ENCODE peak calls at places on chromosomes 16 and 17, in ten cellular contexts. One of them, this sample, is unnamed.
A peak's percentile ranks its signal among the peaks of the same experiment; 100 is the strongest.

GRCh38 chr17:17170346-17170976 is 35.7 kb downstream of the PLD6 start:
- DNase-seq in midbrain: no peak
- DNase-seq in NCI-H2029 treated with DMSO at 0.1 percent for 48 hours: no peak
- DNase-seq in neural crest cell: no peak
- DNase-seq in SK-N-SH: no peak
- DNase-seq in esophagus squamous epithelium: no peak
- DNase-seq in DMS53: no peak
- DNase-seq in activated CD8-positive, alpha-beta T cell treated with anti-CD3 and anti-CD28 coated beads for 36 hours: no peak
- DNase-seq in activated naive CD4-positive, alpha-beta T cell: no peak
- DNase-seq in astrocyte of the hippocampus: peak; percentile 53
- DNase-seq in this sample: no peak

GRCh38 chr16:51544850-51545467 is 393.9 kb upstream of the SALL1 start:
- DNase-seq in activated CD8-positive, alpha-beta T cell treated with anti-CD3 and anti-CD28 coated beads for 36 hours: no peak
- DNase-seq in astrocyte of the hippocampus: no peak
- DNase-seq in NCI-H2029 treated with DMSO at 0.1 percent for 48 hours: no peak
- DNase-seq in midbrain: no peak
- DNase-seq in neural crest cell: no peak
- DNase-seq in esophagus squamous epithelium: no peak
- DNase-seq in activated naive CD4-positive, alpha-beta T cell: no peak
- DNase-seq in SK-N-SH: no peak
- DNase-seq in DMS53: no peak
- DNase-seq in this sample: no peak

GRCh38 chr17:9922012-9922848 is 17.2 kb upstream of the RCVRN start:
- DNase-seq in midbrain: no peak
- DNase-seq in NCI-H2029 treated with DMSO at 0.1 percent for 48 hours: no peak
- DNase-seq in neural crest cell: no peak
- DNase-seq in esophagus squamous epithelium: no peak
- DNase-seq in activated CD8-positive, alpha-beta T cell treated with anti-CD3 and anti-CD28 coated beads for 36 hours: no peak
- DNase-seq in DMS53: no peak
- DNase-seq in astrocyte of the hippocampus: no peak
- DNase-seq in activated naive CD4-positive, alpha-beta T cell: no peak
- DNase-seq in SK-N-SH: no peak
- DNase-seq in this sample: no peak

GRCh38 chr17:50787106-50787505 is 19.8 kb upstream of the ANKRD40CL start:
- DNase-seq in activated CD8-positive, alpha-beta T cell treated with anti-CD3 and anti-CD28 coated beads for 36 hours: no peak
- DNase-seq in activated naive CD4-positive, alpha-beta T cell: no peak
- DNase-seq in SK-N-SH: no peak
- DNase-seq in esophagus squamous epithelium: no peak
- DNase-seq in midbrain: no peak
- DNase-seq in neural crest cell: no peak
- DNase-seq in NCI-H2029 treated with DMSO at 0.1 percent for 48 hours: no peak
- DNase-seq in DMS53: peak; percentile 35
- DNase-seq in astrocyte of the hippocampus: no peak
- DNase-seq in this sample: no peak

GRCh38 chr16:85696761-85697160 is 8.0 kb upstream of the GINS2 start:
- DNase-seq in neural crest cell: no peak
- DNase-seq in astrocyte of the hippocampus: no peak
- DNase-seq in NCI-H2029 treated with DMSO at 0.1 percent for 48 hours: no peak
- DNase-seq in activated CD8-positive, alpha-beta T cell treated with anti-CD3 and anti-CD28 coated beads for 36 hours: no peak
- DNase-seq in midbrain: no peak
- DNase-seq in activated naive CD4-positive, alpha-beta T cell: no peak
- DNase-seq in SK-N-SH: no peak
- DNase-seq in DMS53: no peak
- DNase-seq in esophagus squamous epithelium: no peak
- DNase-seq in this sample: no peak

GRCh38 chr16:17072104-17072503 is 398.7 kb downstream of the XYLT1 start:
- DNase-seq in NCI-H2029 treated with DMSO at 0.1 percent for 48 hours: no peak
- DNase-seq in esophagus squamous epithelium: no peak
- DNase-seq in SK-N-SH: no peak
- DNase-seq in activated naive CD4-positive, alpha-beta T cell: no peak
- DNase-seq in neural crest cell: no peak
- DNase-seq in DMS53: no peak
- DNase-seq in activated CD8-positive, alpha-beta T cell treated with anti-CD3 and anti-CD28 coated beads for 36 hours: no peak
- DNase-seq in astrocyte of the hippocampus: no peak
- DNase-seq in midbrain: no peak
- DNase-seq in this sample: no peak

GRCh38 chr17:13593757-13594156 is 8.0 kb downstream of the HS3ST3A1 start:
- DNase-seq in esophagus squamous epithelium: no peak
- DNase-seq in DMS53: no peak
- DNase-seq in astrocyte of the hippocampus: no peak
- DNase-seq in neural crest cell: no peak
- DNase-seq in activated naive CD4-positive, alpha-beta T cell: no peak
- DNase-seq in SK-N-SH: no peak
- DNase-seq in midbrain: no peak
- DNase-seq in activated CD8-positive, alpha-beta T cell treated with anti-CD3 and anti-CD28 coated beads for 36 hours: no peak
- DNase-seq in NCI-H2029 treated with DMSO at 0.1 percent for 48 hours: no peak
- DNase-seq in this sample: no peak

GRCh38 chr17:7851438-7852261 is 3.2 kb upstream of the TMEM88 start:
- DNase-seq in NCI-H2029 treated with DMSO at 0.1 percent for 48 hours: peak; percentile 41
- DNase-seq in astrocyte of the hippocampus: peak; percentile 95
- DNase-seq in neural crest cell: peak; percentile 93
- DNase-seq in activated naive CD4-positive, alpha-beta T cell: peak; percentile 68
- DNase-seq in activated CD8-positive, alpha-beta T cell treated with anti-CD3 and anti-CD28 coated beads for 36 hours: peak; percentile 94
- DNase-seq in DMS53: peak; percentile 99
- DNase-seq in SK-N-SH: peak; percentile 94
- DNase-seq in esophagus squamous epithelium: no peak
- DNase-seq in midbrain: peak; percentile 88
- DNase-seq in this sample: peak; percentile 56

GRCh38 chr17:82283208-82283749 is 9.8 kb upstream of the CSNK1D start:
- DNase-seq in DMS53: peak; percentile 75
- DNase-seq in activated naive CD4-positive, alpha-beta T cell: no peak
- DNase-seq in midbrain: no peak
- DNase-seq in activated CD8-positive, alpha-beta T cell treated with anti-CD3 and anti-CD28 coated beads for 36 hours: peak; percentile 82
- DNase-seq in astrocyte of the hippocampus: peak; percentile 75
- DNase-seq in NCI-H2029 treated with DMSO at 0.1 percent for 48 hours: no peak
- DNase-seq in SK-N-SH: peak; percentile 96
- DNase-seq in neural crest cell: no peak
- DNase-seq in esophagus squamous epithelium: no peak
- DNase-seq in this sample: peak; percentile 24

GRCh38 chr16:57187508-57187854 is 1.4 kb downstream of the RSPRY1 start:
- DNase-seq in NCI-H2029 treated with DMSO at 0.1 percent for 48 hours: no peak
- DNase-seq in midbrain: no peak
- DNase-seq in SK-N-SH: no peak
- DNase-seq in esophagus squamous epithelium: no peak
- DNase-seq in neural crest cell: no peak
- DNase-seq in DMS53: peak; percentile 63
- DNase-seq in astrocyte of the hippocampus: no peak
- DNase-seq in activated CD8-positive, alpha-beta T cell treated with anti-CD3 and anti-CD28 coated beads for 36 hours: peak; percentile 37
- DNase-seq in activated naive CD4-positive, alpha-beta T cell: no peak
- DNase-seq in this sample: no peak

GRCh38 chr17:63954402-63955063 is 18.2 kb downstream of the SCN4A start:
- DNase-seq in neural crest cell: no peak
- DNase-seq in DMS53: peak; percentile 59
- DNase-seq in esophagus squamous epithelium: no peak
- DNase-seq in NCI-H2029 treated with DMSO at 0.1 percent for 48 hours: peak; percentile 4
- DNase-seq in astrocyte of the hippocampus: no peak
- DNase-seq in SK-N-SH: peak; percentile 61
- DNase-seq in activated CD8-positive, alpha-beta T cell treated with anti-CD3 and anti-CD28 coated beads for 36 hours: peak; percentile 77
- DNase-seq in midbrain: no peak
- DNase-seq in activated naive CD4-positive, alpha-beta T cell: no peak
- DNase-seq in this sample: no peak

GRCh38 chr17:12085076-12085949 is 64.6 kb downstream of the MAP2K4 start:
- DNase-seq in astrocyte of the hippocampus: no peak
- DNase-seq in NCI-H2029 treated with DMSO at 0.1 percent for 48 hours: no peak
- DNase-seq in activated CD8-positive, alpha-beta T cell treated with anti-CD3 and anti-CD28 coated beads for 36 hours: no peak
- DNase-seq in midbrain: no peak
- DNase-seq in SK-N-SH: no peak
- DNase-seq in esophagus squamous epithelium: no peak
- DNase-seq in neural crest cell: no peak
- DNase-seq in DMS53: no peak
- DNase-seq in activated naive CD4-positive, alpha-beta T cell: no peak
- DNase-seq in this sample: no peak

GRCh38 chr17:75720656-75721462 is at the start of gene ITGB4:
- DNase-seq in midbrain: peak; percentile 61
- DNase-seq in activated CD8-positive, alpha-beta T cell treated with anti-CD3 and anti-CD28 coated beads for 36 hours: peak; percentile 63
- DNase-seq in esophagus squamous epithelium: no peak
- DNase-seq in DMS53: peak; percentile 89
- DNase-seq in activated naive CD4-positive, alpha-beta T cell: no peak
- DNase-seq in neural crest cell: no peak
- DNase-seq in SK-N-SH: peak; percentile 88
- DNase-seq in astrocyte of the hippocampus: peak; percentile 69
- DNase-seq in NCI-H2029 treated with DMSO at 0.1 percent for 48 hours: peak; percentile 1
- DNase-seq in this sample: no peak

GRCh38 chr17:76386966-76387765 is 2.8 kb downstream of the SPHK1 start:
- DNase-seq in astrocyte of the hippocampus: no peak
- DNase-seq in SK-N-SH: no peak
- DNase-seq in activated CD8-positive, alpha-beta T cell treated with anti-CD3 and anti-CD28 coated beads for 36 hours: no peak
- DNase-seq in neural crest cell: no peak
- DNase-seq in activated naive CD4-positive, alpha-beta T cell: no peak
- DNase-seq in DMS53: no peak
- DNase-seq in NCI-H2029 treated with DMSO at 0.1 percent for 48 hours: no peak
- DNase-seq in esophagus squamous epithelium: no peak
- DNase-seq in midbrain: no peak
- DNase-seq in this sample: no peak

GRCh38 chr16:48276102-48276501 is 28.8 kb upstream of the ABCC11 start:
- DNase-seq in activated CD8-positive, alpha-beta T cell treated with anti-CD3 and anti-CD28 coated beads for 36 hours: no peak
- DNase-seq in midbrain: peak; percentile 75
- DNase-seq in neural crest cell: no peak
- DNase-seq in esophagus squamous epithelium: no peak
- DNase-seq in DMS53: no peak
- DNase-seq in astrocyte of the hippocampus: peak; percentile 75
- DNase-seq in NCI-H2029 treated with DMSO at 0.1 percent for 48 hours: no peak
- DNase-seq in SK-N-SH: no peak
- DNase-seq in activated naive CD4-positive, alpha-beta T cell: no peak
- DNase-seq in this sample: no peak

GRCh38 chr16:4489030-4489429 is 12.8 kb downstream of the HMOX2 start:
- DNase-seq in neural crest cell: no peak
- DNase-seq in activated naive CD4-positive, alpha-beta T cell: no peak
- DNase-seq in NCI-H2029 treated with DMSO at 0.1 percent for 48 hours: no peak
- DNase-seq in esophagus squamous epithelium: no peak
- DNase-seq in astrocyte of the hippocampus: peak; percentile 88
- DNase-seq in activated CD8-positive, alpha-beta T cell treated with anti-CD3 and anti-CD28 coated beads for 36 hours: no peak
- DNase-seq in SK-N-SH: no peak
- DNase-seq in DMS53: no peak
- DNase-seq in midbrain: no peak
- DNase-seq in this sample: no peak

GRCh38 chr17:19322129-19322505 is 40.4 kb downstream of the B9D1 start:
- DNase-seq in activated CD8-positive, alpha-beta T cell treated with anti-CD3 and anti-CD28 coated beads for 36 hours: no peak
- DNase-seq in midbrain: no peak
- DNase-seq in esophagus squamous epithelium: no peak
- DNase-seq in neural crest cell: no peak
- DNase-seq in DMS53: no peak
- DNase-seq in NCI-H2029 treated with DMSO at 0.1 percent for 48 hours: no peak
- DNase-seq in astrocyte of the hippocampus: no peak
- DNase-seq in SK-N-SH: no peak
- DNase-seq in activated naive CD4-positive, alpha-beta T cell: no peak
- DNase-seq in this sample: no peak

GRCh38 chr16:15572329-15573001 is 70.5 kb downstream of the MARF1 start:
- DNase-seq in NCI-H2029 treated with DMSO at 0.1 percent for 48 hours: no peak
- DNase-seq in activated CD8-positive, alpha-beta T cell treated with anti-CD3 and anti-CD28 coated beads for 36 hours: peak; percentile 65
- DNase-seq in SK-N-SH: no peak
- DNase-seq in esophagus squamous epithelium: no peak
- DNase-seq in activated naive CD4-positive, alpha-beta T cell: no peak
- DNase-seq in midbrain: no peak
- DNase-seq in DMS53: no peak
- DNase-seq in neural crest cell: no peak
- DNase-seq in astrocyte of the hippocampus: peak; percentile 21
- DNase-seq in this sample: no peak

GRCh38 chr16:12507366-12507765 is 296.3 kb downstream of the CPPED1 start:
- DNase-seq in midbrain: no peak
- DNase-seq in esophagus squamous epithelium: no peak
- DNase-seq in activated naive CD4-positive, alpha-beta T cell: no peak
- DNase-seq in SK-N-SH: no peak
- DNase-seq in astrocyte of the hippocampus: no peak
- DNase-seq in neural crest cell: no peak
- DNase-seq in NCI-H2029 treated with DMSO at 0.1 percent for 48 hours: no peak
- DNase-seq in activated CD8-positive, alpha-beta T cell treated with anti-CD3 and anti-CD28 coated beads for 36 hours: no peak
- DNase-seq in DMS53: no peak
- DNase-seq in this sample: no peak

GRCh38 chr17:48499743-48500434 is 30.9 kb downstream of the HOXB1 start:
- DNase-seq in midbrain: no peak
- DNase-seq in DMS53: no peak
- DNase-seq in astrocyte of the hippocampus: no peak
- DNase-seq in activated naive CD4-positive, alpha-beta T cell: no peak
- DNase-seq in neural crest cell: no peak
- DNase-seq in NCI-H2029 treated with DMSO at 0.1 percent for 48 hours: no peak
- DNase-seq in activated CD8-positive, alpha-beta T cell treated with anti-CD3 and anti-CD28 coated beads for 36 hours: no peak
- DNase-seq in SK-N-SH: no peak
- DNase-seq in esophagus squamous epithelium: no peak
- DNase-seq in this sample: no peak

GRCh38 chr17:40490289-40490853 is 11.1 kb downstream of the TNS4 start:
- DNase-seq in SK-N-SH: peak; percentile 89
- DNase-seq in astrocyte of the hippocampus: no peak
- DNase-seq in esophagus squamous epithelium: no peak
- DNase-seq in midbrain: peak; percentile 64
- DNase-seq in activated CD8-positive, alpha-beta T cell treated with anti-CD3 and anti-CD28 coated beads for 36 hours: peak; percentile 51
- DNase-seq in NCI-H2029 treated with DMSO at 0.1 percent for 48 hours: no peak
- DNase-seq in DMS53: peak; percentile 14
- DNase-seq in neural crest cell: no peak
- DNase-seq in activated naive CD4-positive, alpha-beta T cell: no peak
- DNase-seq in this sample: no peak

GRCh38 chr17:36911007-36911406 is 26.3 kb upstream of the LHX1 start:
- DNase-seq in neural crest cell: no peak
- DNase-seq in NCI-H2029 treated with DMSO at 0.1 percent for 48 hours: no peak
- DNase-seq in activated CD8-positive, alpha-beta T cell treated with anti-CD3 and anti-CD28 coated beads for 36 hours: no peak
- DNase-seq in DMS53: no peak
- DNase-seq in midbrain: no peak
- DNase-seq in SK-N-SH: no peak
- DNase-seq in astrocyte of the hippocampus: no peak
- DNase-seq in activated naive CD4-positive, alpha-beta T cell: no peak
- DNase-seq in esophagus squamous epithelium: no peak
- DNase-seq in this sample: no peak

GRCh38 chr17:4573115-4573514 is 11.2 kb upstream of the SMTNL2 start:
- DNase-seq in activated naive CD4-positive, alpha-beta T cell: no peak
- DNase-seq in neural crest cell: no peak
- DNase-seq in esophagus squamous epithelium: no peak
- DNase-seq in astrocyte of the hippocampus: no peak
- DNase-seq in midbrain: no peak
- DNase-seq in activated CD8-positive, alpha-beta T cell treated with anti-CD3 and anti-CD28 coated beads for 36 hours: no peak
- DNase-seq in NCI-H2029 treated with DMSO at 0.1 percent for 48 hours: no peak
- DNase-seq in DMS53: no peak
- DNase-seq in SK-N-SH: no peak
- DNase-seq in this sample: no peak

GRCh38 chr16:86775401-86775985 is 197.1 kb downstream of the FOXL1 start:
- DNase-seq in astrocyte of the hippocampus: peak; percentile 49
- DNase-seq in activated CD8-positive, alpha-beta T cell treated with anti-CD3 and anti-CD28 coated beads for 36 hours: no peak
- DNase-seq in esophagus squamous epithelium: no peak
- DNase-seq in DMS53: no peak
- DNase-seq in neural crest cell: no peak
- DNase-seq in activated naive CD4-positive, alpha-beta T cell: no peak
- DNase-seq in NCI-H2029 treated with DMSO at 0.1 percent for 48 hours: no peak
- DNase-seq in midbrain: no peak
- DNase-seq in SK-N-SH: no peak
- DNase-seq in this sample: no peak

GRCh38 chr16:1495281-1496262 is 2.4 kb downstream of the TELO2 start:
- DNase-seq in neural crest cell: no peak
- DNase-seq in activated naive CD4-positive, alpha-beta T cell: no peak
- DNase-seq in midbrain: no peak
- DNase-seq in esophagus squamous epithelium: no peak
- DNase-seq in NCI-H2029 treated with DMSO at 0.1 percent for 48 hours: no peak
- DNase-seq in activated CD8-positive, alpha-beta T cell treated with anti-CD3 and anti-CD28 coated beads for 36 hours: no peak
- DNase-seq in DMS53: no peak
- DNase-seq in astrocyte of the hippocampus: no peak
- DNase-seq in SK-N-SH: no peak
- DNase-seq in this sample: no peak

GRCh38 chr16:20944861-20945390 is 44.4 kb downstream of the LYRM1 start:
- DNase-seq in neural crest cell: no peak
- DNase-seq in DMS53: no peak
- DNase-seq in astrocyte of the hippocampus: peak; percentile 60
- DNase-seq in activated naive CD4-positive, alpha-beta T cell: no peak
- DNase-seq in midbrain: no peak
- DNase-seq in activated CD8-positive, alpha-beta T cell treated with anti-CD3 and anti-CD28 coated beads for 36 hours: peak; percentile 90
- DNase-seq in esophagus squamous epithelium: no peak
- DNase-seq in SK-N-SH: no peak
- DNase-seq in NCI-H2029 treated with DMSO at 0.1 percent for 48 hours: no peak
- DNase-seq in this sample: no peak

GRCh38 chr17:57597531-57598453 is 147.3 kb downstream of the CCDC182 start:
- DNase-seq in activated CD8-positive, alpha-beta T cell treated with anti-CD3 and anti-CD28 coated beads for 36 hours: peak; percentile 55
- DNase-seq in SK-N-SH: peak; percentile 82
- DNase-seq in neural crest cell: peak; percentile 74
- DNase-seq in esophagus squamous epithelium: no peak
- DNase-seq in NCI-H2029 treated with DMSO at 0.1 percent for 48 hours: no peak
- DNase-seq in midbrain: peak; percentile 80
- DNase-seq in DMS53: peak; percentile 75
- DNase-seq in astrocyte of the hippocampus: peak; percentile 85
- DNase-seq in activated naive CD4-positive, alpha-beta T cell: no peak
- DNase-seq in this sample: no peak

GRCh38 chr17:82661717-82662683 is 13.8 kb upstream of the WDR45B start:
- DNase-seq in activated CD8-positive, alpha-beta T cell treated with anti-CD3 and anti-CD28 coated beads for 36 hours: no peak
- DNase-seq in DMS53: no peak
- DNase-seq in esophagus squamous epithelium: no peak
- DNase-seq in astrocyte of the hippocampus: no peak
- DNase-seq in activated naive CD4-positive, alpha-beta T cell: no peak
- DNase-seq in neural crest cell: no peak
- DNase-seq in midbrain: no peak
- DNase-seq in SK-N-SH: no peak
- DNase-seq in NCI-H2029 treated with DMSO at 0.1 percent for 48 hours: no peak
- DNase-seq in this sample: no peak

This sample was measured in NCI-H1417 treated with DMSO at 0.1 percent for 48 hours.